ENCODE peak calls at places on chromosomes 1 and 21, in five cellular contexts. One of them, this sample, is unnamed.

GRCh38 chr1:200258447-200259375 is 151.1 kb downstream of the ZNF281 start:
- DNase-seq in neuronal stem cell: no peak
- DNase-seq in GM23248: peak; percentile 45
- DNase-seq in neural progenitor cell: no peak
- DNase-seq in lower lobe of right lung: no peak
- DNase-seq in this sample: no peak

GRCh38 chr1:164630626-164631396 is 71.8 kb downstream of the PBX1 start:
- DNase-seq in neuronal stem cell: no peak
- DNase-seq in GM23248: peak; percentile 50
- DNase-seq in neural progenitor cell: no peak
- DNase-seq in lower lobe of right lung: no peak
- DNase-seq in this sample: no peak

GRCh38 chr21:38012700-38013099 is 96.4 kb upstream of the KCNJ6 start:
- DNase-seq in neuronal stem cell: no peak
- DNase-seq in GM23248: no peak
- DNase-seq in neural progenitor cell: no peak
- DNase-seq in lower lobe of right lung: no peak
- DNase-seq in this sample: no peak

GRCh38 chr1:31497601-31498000 is 78.7 kb upstream of the TINAGL1 start:
- DNase-seq in neuronal stem cell: no peak
- DNase-seq in GM23248: no peak
- DNase-seq in neural progenitor cell: no peak
- DNase-seq in lower lobe of right lung: no peak
- DNase-seq in this sample: peak; percentile 18

GRCh38 chr1:173295391-173295790 is 88.3 kb upstream of the TNFSF4 start:
- DNase-seq in neuronal stem cell: no peak
- DNase-seq in GM23248: peak; percentile 45
- DNase-seq in neural progenitor cell: no peak
- DNase-seq in lower lobe of right lung: no peak
- DNase-seq in this sample: no peak

GRCh38 chr1:5507340-5507739 is 484.9 kb downstream of the NPHP4 start:
- DNase-seq in neuronal stem cell: no peak
- DNase-seq in GM23248: no peak
- DNase-seq in neural progenitor cell: no peak
- DNase-seq in lower lobe of right lung: no peak
- DNase-seq in this sample: no peak

GRCh38 chr1:81517987-81518386 is 282.7 kb upstream of the ADGRL2 start:
- DNase-seq in neuronal stem cell: no peak
- DNase-seq in GM23248: no peak
- DNase-seq in neural progenitor cell: no peak
- DNase-seq in lower lobe of right lung: no peak
- DNase-seq in this sample: no peak

GRCh38 chr1:189804352-189804751 is 673.3 kb downstream of the BRINP3 start:
- DNase-seq in neuronal stem cell: no peak
- DNase-seq in GM23248: no peak
- DNase-seq in neural progenitor cell: peak; percentile 17
- DNase-seq in lower lobe of right lung: no peak
- DNase-seq in this sample: no peak

GRCh38 chr1:156480411-156481192 is 20.0 kb downstream of the MEF2D start:
- DNase-seq in neuronal stem cell: no peak
- DNase-seq in GM23248: peak; percentile 77
- DNase-seq in neural progenitor cell: peak; percentile 84
- DNase-seq in lower lobe of right lung: peak; percentile 75
- DNase-seq in this sample: no peak

GRCh38 chr1:67749844-67750689 is 65.1 kb downstream of the GADD45A start:
- DNase-seq in neuronal stem cell: no peak
- DNase-seq in GM23248: peak; percentile 91
- DNase-seq in neural progenitor cell: peak; percentile 49
- DNase-seq in lower lobe of right lung: no peak
- DNase-seq in this sample: peak; percentile 61

GRCh38 chr21:39181205-39181818 is 1.9 kb downstream of the PSMG1 start:
- DNase-seq in neuronal stem cell: no peak
- DNase-seq in GM23248: peak; percentile 15
- DNase-seq in neural progenitor cell: no peak
- DNase-seq in lower lobe of right lung: no peak
- DNase-seq in this sample: no peak

GRCh38 chr1:65952692-65953091 is 160.0 kb downstream of the PDE4B start:
- DNase-seq in neuronal stem cell: no peak
- DNase-seq in GM23248: peak; percentile 42
- DNase-seq in neural progenitor cell: no peak
- DNase-seq in lower lobe of right lung: no peak
- DNase-seq in this sample: no peak

GRCh38 chr1:199855580-199855979 is 171.9 kb upstream of the NR5A2 start:
- DNase-seq in neuronal stem cell: no peak
- DNase-seq in GM23248: peak; percentile 89
- DNase-seq in neural progenitor cell: no peak
- DNase-seq in lower lobe of right lung: no peak
- DNase-seq in this sample: peak; percentile 4

GRCh38 chr1:110150330-110151174 is at the start of gene SLC6A17:
- DNase-seq in neuronal stem cell: peak; percentile 45
- DNase-seq in GM23248: peak; percentile 91
- DNase-seq in neural progenitor cell: peak; percentile 75
- DNase-seq in lower lobe of right lung: no peak
- DNase-seq in this sample: no peak

GRCh38 chr1:224759570-224760562 is 143.7 kb downstream of the CNIH3 start:
- DNase-seq in neuronal stem cell: no peak
- DNase-seq in GM23248: no peak
- DNase-seq in neural progenitor cell: peak; percentile 46
- DNase-seq in lower lobe of right lung: no peak
- DNase-seq in this sample: no peak

GRCh38 chr1:48182441-48182840 is 40.1 kb upstream of the SLC5A9 start:
- DNase-seq in neuronal stem cell: no peak
- DNase-seq in GM23248: no peak
- DNase-seq in neural progenitor cell: no peak
- DNase-seq in lower lobe of right lung: no peak
- DNase-seq in this sample: no peak

GRCh38 chr1:244833734-244834595 is 1.5 kb upstream of the COX20 start:
- DNase-seq in neuronal stem cell: peak; percentile 45
- DNase-seq in GM23248: peak; percentile 84
- DNase-seq in neural progenitor cell: peak; percentile 65
- DNase-seq in lower lobe of right lung: peak; percentile 73
- DNase-seq in this sample: no peak

GRCh38 chr1:12616709-12617373 is 1.2 kb downstream of the DHRS3 start:
- DNase-seq in neuronal stem cell: no peak
- DNase-seq in GM23248: peak; percentile 67
- DNase-seq in neural progenitor cell: peak; percentile 59
- DNase-seq in lower lobe of right lung: peak; percentile 63
- DNase-seq in this sample: no peak

GRCh38 chr1:240031009-240031408 is 60.7 kb upstream of the FMN2 start:
- DNase-seq in neuronal stem cell: no peak
- DNase-seq in GM23248: peak; percentile 97
- DNase-seq in neural progenitor cell: no peak
- DNase-seq in lower lobe of right lung: no peak
- DNase-seq in this sample: peak; percentile 84

GRCh38 chr1:97826820-97827219 is 94.0 kb downstream of the DPYD start:
- DNase-seq in neuronal stem cell: no peak
- DNase-seq in GM23248: no peak
- DNase-seq in neural progenitor cell: no peak
- DNase-seq in lower lobe of right lung: no peak
- DNase-seq in this sample: no peak

GRCh38 chr1:229316166-229316565 is 26.7 kb downstream of the CCSAP start:
- DNase-seq in neuronal stem cell: no peak
- DNase-seq in GM23248: no peak
- DNase-seq in neural progenitor cell: no peak
- DNase-seq in lower lobe of right lung: no peak
- DNase-seq in this sample: no peak

GRCh38 chr1:57966751-57967406 is 543.0 kb upstream of the DAB1 start:
- DNase-seq in neuronal stem cell: peak; percentile 15
- DNase-seq in GM23248: peak; percentile 16
- DNase-seq in neural progenitor cell: peak; percentile 73
- DNase-seq in lower lobe of right lung: no peak
- DNase-seq in this sample: no peak

GRCh38 chr1:206465951-206466350 is 4.3 kb upstream of the IKBKE start:
- DNase-seq in neuronal stem cell: no peak
- DNase-seq in GM23248: no peak
- DNase-seq in neural progenitor cell: no peak
- DNase-seq in lower lobe of right lung: no peak
- DNase-seq in this sample: no peak

GRCh38 chr21:43300496-43301423 is 126.2 kb downstream of the SIK1 start:
- DNase-seq in neuronal stem cell: no peak
- DNase-seq in GM23248: peak; percentile 41
- DNase-seq in neural progenitor cell: no peak
- DNase-seq in lower lobe of right lung: peak; percentile 38
- DNase-seq in this sample: no peak

GRCh38 chr1:34346128-34346527 is 169.4 kb downstream of the C1orf94 start:
- DNase-seq in neuronal stem cell: no peak
- DNase-seq in GM23248: no peak
- DNase-seq in neural progenitor cell: no peak
- DNase-seq in lower lobe of right lung: no peak
- DNase-seq in this sample: no peak

GRCh38 chr21:21096956-21097355 is 98.7 kb downstream of the NCAM2 start:
- DNase-seq in neuronal stem cell: no peak
- DNase-seq in GM23248: no peak
- DNase-seq in neural progenitor cell: no peak
- DNase-seq in lower lobe of right lung: no peak
- DNase-seq in this sample: no peak

DNA sequence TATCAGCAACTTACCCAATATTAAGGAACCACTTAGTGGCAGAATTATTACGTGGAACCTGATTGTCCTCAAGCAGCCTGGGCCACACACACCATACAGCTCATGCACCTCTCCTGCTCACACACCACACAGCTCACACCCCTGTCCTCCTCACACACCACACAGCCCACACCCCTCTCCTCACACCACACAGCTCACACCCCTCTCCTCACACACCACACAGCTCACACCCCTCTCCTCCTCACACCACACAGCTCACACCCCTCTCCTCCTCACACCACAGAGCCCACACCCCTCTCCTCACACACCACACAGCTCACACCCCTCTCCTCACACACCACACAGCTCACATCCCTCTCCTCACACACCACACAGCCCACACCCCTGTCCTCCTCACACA is 36.8 kb upstream of the LAMC2 start:
- DNase-seq in neuronal stem cell: no peak
- DNase-seq in GM23248: no peak
- DNase-seq in neural progenitor cell: no peak
- DNase-seq in lower lobe of right lung: no peak
- DNase-seq in this sample: no peak
- H3K27ac ChIP-seq in neuronal stem cell: no peak overlapping the region
- H3K27ac ChIP-seq in GM23248: peak overlapping the region; percentile 63
- H3K27ac ChIP-seq in neural progenitor cell: no peak overlapping the region
- H3K27ac ChIP-seq in lower lobe of right lung: peak overlapping the region; percentile 49
- H3K27ac ChIP-seq in this sample: no peak overlapping the region

GRCh38 chr1:202586018-202586821 is 124.0 kb downstream of the SYT2 start:
- DNase-seq in neuronal stem cell: no peak
- DNase-seq in GM23248: peak; percentile 62
- DNase-seq in neural progenitor cell: no peak
- DNase-seq in lower lobe of right lung: no peak
- DNase-seq in this sample: no peak
- H3K4me3 ChIP-seq in neuronal stem cell: no peak overlapping the region
- H3K4me3 ChIP-seq in GM23248: no peak overlapping the region
- H3K4me3 ChIP-seq in neural progenitor cell: no peak overlapping the region
- H3K4me3 ChIP-seq in lower lobe of right lung: no peak overlapping the region
- H3K4me3 ChIP-seq in this sample: no peak overlapping the region

GRCh38 chr1:18394563-18395156 is 86.1 kb upstream of the KLHDC7A start:
- DNase-seq in neuronal stem cell: no peak
- DNase-seq in GM23248: no peak
- DNase-seq in neural progenitor cell: no peak
- DNase-seq in lower lobe of right lung: no peak
- DNase-seq in this sample: no peak

GRCh38 chr1:18397636-18398035 is 83.1 kb upstream of the KLHDC7A start:
- DNase-seq in neuronal stem cell: no peak
- DNase-seq in GM23248: no peak
- DNase-seq in neural progenitor cell: no peak
- DNase-seq in lower lobe of right lung: no peak
- DNase-seq in this sample: no peak

GRCh38 chr1:18398791-18399551 is 81.8 kb upstream of the KLHDC7A start:
- DNase-seq in neuronal stem cell: no peak
- DNase-seq in GM23248: no peak
- DNase-seq in neural progenitor cell: no peak
- DNase-seq in lower lobe of right lung: no peak
- DNase-seq in this sample: no peak

GRCh38 chr1:18400347-18401102 is 80.2 kb upstream of the KLHDC7A start:
- DNase-seq in neuronal stem cell: no peak
- DNase-seq in GM23248: no peak
- DNase-seq in neural progenitor cell: no peak
- DNase-seq in lower lobe of right lung: no peak
- DNase-seq in this sample: no peak

DNA sequence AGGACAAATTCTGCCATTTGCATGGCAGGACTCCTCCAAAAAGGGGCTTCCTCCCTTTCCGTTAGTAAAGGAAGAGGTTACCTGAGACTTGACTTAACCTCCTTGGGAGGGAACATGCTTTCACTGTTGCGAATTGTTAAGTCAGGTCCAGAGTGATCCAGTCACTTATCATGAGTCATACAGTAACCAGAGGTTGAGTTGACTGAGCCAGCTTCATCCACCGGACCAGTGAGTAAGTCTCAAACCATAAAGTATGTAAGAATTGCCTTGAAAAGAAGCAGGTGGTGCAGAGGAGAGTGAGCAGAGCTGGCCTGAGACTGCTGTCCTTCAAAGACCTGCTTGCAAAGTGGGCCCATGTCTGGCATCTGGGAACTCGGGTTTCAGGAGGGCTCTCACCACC is 84.5 kb upstream of the KLHDC7A start:
- DNase-seq in neuronal stem cell: no peak
- DNase-seq in GM23248: peak; percentile 21
- DNase-seq in neural progenitor cell: no peak
- DNase-seq in lower lobe of right lung: no peak
- DNase-seq in this sample: no peak
- H3K27me3 ChIP-seq in neuronal stem cell: no peaks in the 10 kb centered on the region
- H3K27me3 ChIP-seq in GM23248: no peaks in the 10 kb centered on the region
- H3K27me3 ChIP-seq in neural progenitor cell: no peaks in the 10 kb centered on the region
- H3K27me3 ChIP-seq in lower lobe of right lung: peaks cover 11% of the 10 kb centered on the region
- H3K27me3 ChIP-seq in this sample: no peaks in the 10 kb centered on the region

GRCh38 chr1:64539279-64539678 is 69.3 kb downstream of the CACHD1 start:
- DNase-seq in neuronal stem cell: no peak
- DNase-seq in GM23248: no peak
- DNase-seq in neural progenitor cell: no peak
- DNase-seq in lower lobe of right lung: no peak
- DNase-seq in this sample: no peak

GRCh38 chr1:64538389-64538788 is 68.5 kb downstream of the CACHD1 start:
- DNase-seq in neuronal stem cell: no peak
- DNase-seq in GM23248: no peak
- DNase-seq in neural progenitor cell: no peak
- DNase-seq in lower lobe of right lung: no peak
- DNase-seq in this sample: no peak

GRCh38 chr1:64540265-64540791 is 70.4 kb downstream of the CACHD1 start:
- DNase-seq in neuronal stem cell: no peak
- DNase-seq in GM23248: peak; percentile 67
- DNase-seq in neural progenitor cell: no peak
- DNase-seq in lower lobe of right lung: no peak
- DNase-seq in this sample: no peak

GRCh38 chr1:64537942-64538341 is 68.0 kb downstream of the CACHD1 start:
- DNase-seq in neuronal stem cell: no peak
- DNase-seq in GM23248: no peak
- DNase-seq in neural progenitor cell: no peak
- DNase-seq in lower lobe of right lung: no peak
- DNase-seq in this sample: no peak

DNA sequence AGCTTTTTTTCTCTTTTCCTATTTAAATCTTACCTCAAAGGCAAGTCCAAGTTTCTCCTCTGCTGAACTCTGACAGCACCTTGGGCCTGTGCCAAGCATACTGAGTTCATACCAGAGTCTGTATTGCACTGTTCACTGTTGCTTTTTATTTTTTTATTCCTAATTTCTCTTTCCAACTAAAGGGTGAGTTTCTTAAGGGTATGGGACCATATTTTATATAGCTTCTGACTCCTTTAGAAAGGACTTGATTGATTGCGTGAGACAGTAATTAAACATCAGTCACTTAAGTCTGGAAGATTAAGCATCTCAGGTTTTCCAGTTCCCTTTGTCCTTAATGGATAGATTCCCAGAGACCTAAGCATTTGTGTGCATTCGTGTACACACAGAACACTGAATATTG is 69.9 kb downstream of the CACHD1 start:
- DNase-seq in neuronal stem cell: no peak
- DNase-seq in GM23248: peak; percentile 58
- DNase-seq in neural progenitor cell: no peak
- DNase-seq in lower lobe of right lung: peak; percentile 60
- DNase-seq in this sample: no peak
- H3K27ac ChIP-seq in neuronal stem cell: no peak overlapping the region
- H3K27ac ChIP-seq in GM23248: peak overlapping the region; percentile 44
- H3K27ac ChIP-seq in neural progenitor cell: no peak overlapping the region
- H3K27ac ChIP-seq in lower lobe of right lung: peak overlapping the region; percentile 51
- H3K27ac ChIP-seq in this sample: no peak overlapping the region